ENCODE peak calls at places on chromosomes 11 and 22, in nine cellular contexts. E is HFF-Myc, D is left lung, M is mesendoderm, G is fibroblast of the aortic adventitia, V is cardiac muscle cell, J is AG04450, S is transverse colon, N is ovary. U is an unnamed sample.

GRCh38 chr11:108859510-108859909 is 194.6 kb downstream of the DDX10 start:
- DNase-seq in V (no peak), G (no peak), D (no peak), E (no peak), M (no peak), J (no peak), N (no peak), S (no peak), U (no peak)

GRCh38 chr11:57762235-57762866 is 749 bp downstream of the CTNND1 start:
- DNase-seq in D (no peak), G (no peak), J (no peak), S (peak; percentile 47), N (no peak), V (peak; percentile 26), M (no peak), E (no peak), U (no peak)

GRCh38 chr11:122022646-122023045 is 93.4 kb downstream of the BLID start:
- DNase-seq in N (no peak), S (no peak), J (no peak), M (no peak), G (no peak), D (no peak), E (no peak), V (no peak), U (no peak)

GRCh38 chr11:57598831-57599155 is 1.3 kb downstream of the SERPING1 start:
- DNase-seq in S (no peak), J (no peak), D (no peak), N (peak; percentile 22), V (peak; percentile 47), M (peak; percentile 8), G (peak; percentile 56), E (no peak), U (no peak)

GRCh38 chr22:27110985-27111451 is 453.6 kb downstream of the MIAT start:
- DNase-seq in E (no peak), N (no peak), D (no peak), V (peak; percentile 76), J (no peak), M (peak; percentile 88), G (peak; percentile 75), S (no peak), U (no peak)

GRCh38 chr11:59754859-59755700 is at the start of gene STX3:
- DNase-seq in S (peak; percentile 83), J (no peak), V (peak; percentile 70), D (peak; percentile 96), E (no peak), G (peak; percentile 53), M (peak; percentile 90), N (peak; percentile 66), U (peak; percentile 93)

GRCh38 chr22:32574957-32575893 is 100.6 kb downstream of the FBXO7 start:
- DNase-seq in J (no peak), S (no peak), M (no peak), G (no peak), E (no peak), D (no peak), V (no peak), N (no peak), U (no peak)

GRCh38 chr11:1224109-1224485 is 1.2 kb downstream of the MUC5B start:
- DNase-seq in M (no peak), S (no peak), J (no peak), G (no peak), D (no peak), E (no peak), V (no peak), N (no peak), U (no peak)

GRCh38 chr11:130722401-130722800 is 193.9 kb downstream of the SNX19 start:
- DNase-seq in S (no peak), M (no peak), G (no peak), N (no peak), J (no peak), D (no peak), V (no peak), E (no peak), U (no peak)

GRCh38 chr11:134861490-134862107 is 449.6 kb upstream of the B3GAT1 start:
- DNase-seq in N (no peak), M (no peak), E (no peak), S (no peak), J (no peak), D (no peak), V (no peak), G (no peak), U (no peak)

GRCh38 chr11:120386318-120386717 is 50.1 kb downstream of the ARHGEF12 start:
- DNase-seq in V (no peak), D (no peak), M (no peak), S (no peak), J (no peak), N (no peak), E (no peak), G (no peak), U (no peak)

GRCh38 chr11:118705111-118705741 is 25.8 kb upstream of the TREH start:
- DNase-seq in G (no peak), V (no peak), M (no peak), J (no peak), S (peak; percentile 29), N (no peak), D (no peak), E (no peak), U (no peak)

GRCh38 chr11:1478011-1478410 is 8.6 kb downstream of the MOB2 start:
- DNase-seq in V (no peak), G (no peak), J (no peak), E (no peak), S (no peak), D (peak; percentile 80), M (no peak), N (no peak), U (peak; percentile 34)

GRCh38 chr22:23106906-23107367 is 34.9 kb downstream of the RSPH14 start:
- DNase-seq in S (no peak), J (no peak), G (no peak), M (no peak), E (no peak), V (no peak), D (no peak), N (no peak), U (no peak)

GRCh38 chr11:35009941-35010337 is 93.5 kb downstream of the PDHX start:
- DNase-seq in D (no peak), V (no peak), M (no peak), S (no peak), E (no peak), J (no peak), N (no peak), G (no peak), U (no peak)

GRCh38 chr11:120228794-120229384 is 11.1 kb upstream of the POU2F3 start:
- DNase-seq in E (no peak), D (no peak), M (no peak), G (no peak), S (no peak), J (no peak), V (no peak), N (no peak), U (no peak)

DNA sequence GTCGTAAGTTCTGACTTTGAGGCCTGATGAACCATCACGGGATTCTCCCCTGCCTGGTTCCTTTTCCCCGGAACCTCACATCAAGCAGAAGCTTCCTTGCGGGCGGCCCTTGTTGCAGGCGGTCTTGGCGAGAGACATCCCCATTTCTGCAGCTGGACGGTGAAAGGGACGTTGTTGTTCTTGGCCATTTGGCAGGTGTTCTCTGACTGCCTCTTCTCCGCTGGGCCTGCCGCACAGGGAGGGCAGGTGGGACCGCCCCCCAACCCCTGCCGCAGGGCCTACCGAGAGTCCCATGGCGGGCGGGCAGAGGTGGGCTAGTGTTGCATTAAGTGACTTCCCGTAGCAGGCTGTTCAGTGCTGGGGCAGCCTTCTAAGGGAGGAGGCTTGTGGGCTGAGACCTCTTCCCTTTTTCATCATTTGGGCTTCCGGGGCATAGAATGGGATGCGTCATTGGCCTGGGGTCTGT is 26.9 kb upstream of the GRAMD4 start:
- DNase-seq in S (peak; percentile 55), M (no peak), G (no peak), V (no peak), J (no peak), N (no peak), E (no peak), D (peak; percentile 86), U (peak; percentile 79)
- H3K4me3 ChIP-seq in S (no peak overlapping the region), M (no peak overlapping the region), G (no peak overlapping the region), V (no peak overlapping the region), J (no peak overlapping the region), N (no peak overlapping the region), E (no peak overlapping the region), D (peak overlapping the region; percentile 17), U (peak overlapping the region; percentile 22)

DNA sequence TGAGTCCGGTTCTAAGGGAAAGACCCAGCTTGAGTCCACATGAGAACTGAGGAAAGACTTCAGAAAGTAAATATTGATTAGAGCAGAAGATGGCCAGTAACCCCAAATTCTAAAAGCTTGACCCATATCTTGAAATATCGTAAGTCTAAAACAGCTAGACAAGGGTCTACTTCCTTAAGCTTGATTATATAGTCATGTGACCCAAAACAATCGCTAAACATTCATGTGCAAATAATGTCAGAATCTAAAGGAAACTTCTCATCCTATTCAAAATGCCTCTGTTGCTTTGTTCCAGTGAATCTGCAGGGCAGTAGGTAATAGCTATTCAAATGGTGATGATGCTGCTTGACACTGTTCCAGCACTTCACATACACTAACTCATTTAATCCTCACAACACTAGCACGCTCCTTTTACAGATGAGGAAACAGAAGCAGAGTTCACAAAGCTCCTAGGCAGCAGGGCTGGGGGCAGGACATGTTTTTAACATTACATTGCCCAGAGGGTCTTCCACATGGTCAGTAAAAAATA is 52.6 kb downstream of the TCF20 start:
- DNase-seq in M (no peak), E (no peak), J (no peak), N (no peak), D (no peak), S (no peak), G (no peak), V (no peak), U (no peak)
- H3K4me3 ChIP-seq in M (no peak overlapping the region), E (no peak overlapping the region), J (no peak overlapping the region), N (no peak overlapping the region), D (no peak overlapping the region), S (no peak overlapping the region), G (no peak overlapping the region), V (no peak overlapping the region), U (no peak overlapping the region)

DNA sequence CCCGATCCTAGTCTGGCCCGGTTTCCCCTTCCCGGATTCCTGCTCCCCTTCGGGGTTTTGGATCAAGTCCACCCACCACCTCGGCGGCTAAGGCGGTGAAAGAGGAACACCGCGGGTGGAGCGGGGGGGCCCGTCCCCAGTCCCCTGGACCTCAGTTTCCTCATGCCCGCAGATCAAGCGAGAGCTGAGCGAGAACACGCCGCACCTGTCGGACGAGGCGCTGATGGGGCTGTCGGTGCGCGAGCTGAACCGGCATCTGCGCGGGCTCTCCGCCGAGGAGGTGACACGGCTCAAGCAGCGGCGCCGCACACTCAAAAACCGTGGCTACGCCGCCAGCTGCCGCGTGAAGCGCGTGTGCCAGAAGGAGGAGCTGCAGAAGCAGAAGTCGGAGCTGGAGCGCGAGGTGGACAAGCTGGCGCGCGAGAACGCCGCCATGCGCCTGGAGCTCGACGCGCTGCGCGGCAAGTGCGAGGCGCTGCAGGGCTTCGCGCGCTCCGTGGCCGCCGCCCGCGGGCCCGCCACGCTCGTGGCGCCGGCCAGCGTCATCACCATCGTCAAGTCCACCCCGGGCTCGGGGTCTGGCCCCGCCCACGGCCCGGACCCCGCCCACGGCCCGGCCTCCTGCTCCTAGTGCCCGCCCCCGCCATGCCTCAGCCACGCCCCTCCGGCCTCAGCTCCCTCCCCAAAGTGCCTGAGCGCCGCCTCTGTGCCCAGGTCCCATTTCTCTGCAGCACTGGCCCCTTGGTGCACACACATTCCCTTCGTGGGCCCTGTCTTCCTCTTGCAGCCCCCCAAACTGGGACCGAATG is 12.7 kb downstream of the MAFF start:
- DNase-seq in M (peak; percentile 83), V (peak; percentile 82), J (no peak), E (no peak), D (peak; percentile 91), N (peak; percentile 70), S (peak; percentile 83), G (peak; percentile 49), U (peak; percentile 88)
- H3K4me3 ChIP-seq in M (peak overlapping the region; percentile 27), V (peak overlapping the region; percentile 34), J (peak overlapping the region; percentile 10), E (peak overlapping the region; percentile 13), D (peak overlapping the region; percentile 22), N (no peak overlapping the region), S (peak overlapping the region; percentile 20), G (peak overlapping the region; percentile 28), U (peak overlapping the region; percentile 29)

GRCh38 chr11:76209671-76209955 is 3.3 kb upstream of the WNT11 start:
- DNase-seq in M (no peak), E (no peak), V (no peak), D (no peak), S (no peak), N (no peak), G (no peak), J (no peak), U (no peak)
- H3K4me3 ChIP-seq in M (no peak overlapping the region), E (peak overlapping the region; percentile 52), V (peak overlapping the region; percentile 61), D (peak overlapping the region; percentile 55), S (peak overlapping the region; percentile 46), N (peak overlapping the region; percentile 31), G (peak overlapping the region; percentile 57), J (no peak overlapping the region), U (peak overlapping the region; percentile 63)